ENCODE peak calls at places on chromosomes 1 and 21, in nine cellular contexts. H is Calu3, R is mucosa of descending colon, J is left lung, F is esophagus muscularis mucosa, N is fibroblast of the aortic adventitia, E is HepG2, Y is psoas muscle, B is heart right ventricle. T is an unnamed sample.

GRCh38 chr1:101237229-101237837 is 514 bp downstream of the S1PR1 start:
- DNase-seq in H (no peak), R (no peak), J (no peak), F (no peak), N (peak; percentile 68), E (no peak), Y (no peak), B (no peak), T (no peak)

GRCh38 chr21:32328595-32328994 is 29.9 kb downstream of the MRAP start:
- DNase-seq in H (no peak), R (no peak), J (no peak), F (no peak), N (peak; percentile 77), E (no peak), Y (no peak), B (no peak), T (no peak)

GRCh38 chr1:211910136-211910884 is 79.7 kb upstream of the LPGAT1 start:
- DNase-seq in H (no peak), R (peak; percentile 47), J (no peak), F (no peak), N (no peak), E (peak; percentile 76), Y (no peak), B (no peak), T (no peak)

GRCh38 chr1:169624122-169624521 is 5.8 kb downstream of the SELP start:
- DNase-seq in H (no peak), R (no peak), J (no peak), F (peak; percentile 12), N (no peak), E (no peak), Y (no peak), B (no peak), T (no peak)

GRCh38 chr1:936865-937264 is 13.1 kb downstream of the SAMD11 start:
- DNase-seq in H (no peak), R (no peak), J (no peak), F (no peak), N (no peak), E (no peak), Y (no peak), B (no peak), T (no peak)

GRCh38 chr1:236035681-236036101 is 29.2 kb downstream of the NID1 start:
- DNase-seq in H (no peak), R (no peak), J (no peak), F (no peak), N (peak; percentile 86), E (no peak), Y (no peak), B (no peak), T (no peak)

GRCh38 chr21:45138199-45139002 is 64.0 kb downstream of the ADARB1 start:
- DNase-seq in H (peak; percentile 63), R (peak; percentile 65), J (peak; percentile 87), F (no peak), N (peak; percentile 70), E (peak; percentile 59), Y (peak; percentile 80), B (peak; percentile 61), T (no peak)

GRCh38 chr21:27703806-27704205 is 736.9 kb upstream of the ADAMTS5 start:
- DNase-seq in H (no peak), R (no peak), J (no peak), F (no peak), N (peak; percentile 74), E (no peak), Y (no peak), B (no peak), T (no peak)

GRCh38 chr1:41023279-41023990 is 1.9 kb upstream of the SLFNL1 start:
- DNase-seq in H (peak; percentile 17), R (no peak), J (no peak), F (no peak), N (no peak), E (peak; percentile 16), Y (no peak), B (no peak), T (no peak)

GRCh38 chr1:212647004-212647403 is 38.4 kb downstream of the ATF3 start:
- DNase-seq in H (no peak), R (no peak), J (no peak), F (no peak), N (no peak), E (no peak), Y (no peak), B (no peak), T (no peak)

GRCh38 chr1:103371234-103371633 is 154.3 kb upstream of the RNPC3 start:
- DNase-seq in H (no peak), R (no peak), J (no peak), F (no peak), N (peak; percentile 5), E (no peak), Y (peak; percentile 19), B (no peak), T (no peak)

GRCh38 chr1:1122078-1122811 is 6.4 kb upstream of the C1orf159 start:
- DNase-seq in H (peak; percentile 88), R (peak; percentile 93), J (peak; percentile 96), F (peak; percentile 95), N (peak; percentile 65), E (peak; percentile 52), Y (peak; percentile 90), B (peak; percentile 79), T (peak; percentile 92)

GRCh38 chr1:1156140-1157032 is 17.3 kb upstream of the TTLL10 start:
- DNase-seq in H (no peak), R (no peak), J (no peak), F (no peak), N (no peak), E (no peak), Y (no peak), B (no peak), T (no peak)

DNA sequence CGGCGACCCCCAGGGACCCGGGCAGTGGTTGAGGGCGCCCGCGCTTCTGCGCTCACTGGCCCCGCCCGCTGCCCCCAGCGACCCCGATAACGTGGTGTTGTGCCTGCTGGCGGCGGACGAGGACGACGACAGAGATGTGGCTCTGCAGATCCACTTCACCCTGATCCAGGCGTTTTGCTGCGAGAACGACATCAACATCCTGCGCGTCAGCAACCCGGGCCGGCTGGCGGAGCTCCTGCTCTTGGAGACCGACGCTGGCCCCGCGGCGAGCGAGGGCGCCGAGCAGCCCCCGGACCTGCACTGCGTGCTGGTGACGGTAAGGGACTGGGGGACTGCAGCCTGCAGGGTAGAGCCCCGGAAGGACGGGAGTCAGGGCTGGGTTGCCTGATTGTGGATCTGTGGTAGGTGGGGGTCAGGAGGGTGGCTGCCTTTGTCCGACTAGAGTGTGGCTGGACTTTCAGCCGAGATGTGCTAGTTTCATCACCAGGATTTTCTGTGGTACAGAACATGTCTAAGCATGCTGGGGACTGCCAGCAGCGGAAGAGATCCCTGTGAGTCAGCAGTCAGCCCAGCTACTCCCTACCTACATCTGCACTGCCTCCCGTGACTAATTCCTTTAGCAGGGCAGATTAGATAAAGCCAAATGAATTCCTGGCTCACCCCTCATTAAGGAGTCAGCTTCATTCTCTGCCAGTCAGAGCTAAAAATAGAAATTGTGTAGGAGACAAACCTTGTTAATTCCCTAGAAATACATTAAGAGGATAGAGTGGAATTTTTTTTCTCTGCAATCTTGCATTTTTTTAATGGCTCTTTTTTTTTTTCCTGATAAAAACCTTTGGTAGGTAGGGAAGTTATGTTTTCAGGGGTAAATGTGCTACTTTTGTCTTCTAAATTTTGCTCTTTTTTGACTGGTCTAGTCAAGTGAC is 1.5 kb downstream of the GADD45A start:
- DNase-seq in H (peak; percentile 72), R (peak; percentile 80), J (peak; percentile 91), F (peak; percentile 94), N (peak; percentile 100), E (peak; percentile 89), Y (peak; percentile 90), B (peak; percentile 81), T (peak; percentile 79)
- TF ChIP-seq CTCF in H (no peak), R (no peak), J (no peak), F (no peak), N (no peak), E (peak; percentile 43), Y (no peak), B (no peak), T (no peak)

DNA sequence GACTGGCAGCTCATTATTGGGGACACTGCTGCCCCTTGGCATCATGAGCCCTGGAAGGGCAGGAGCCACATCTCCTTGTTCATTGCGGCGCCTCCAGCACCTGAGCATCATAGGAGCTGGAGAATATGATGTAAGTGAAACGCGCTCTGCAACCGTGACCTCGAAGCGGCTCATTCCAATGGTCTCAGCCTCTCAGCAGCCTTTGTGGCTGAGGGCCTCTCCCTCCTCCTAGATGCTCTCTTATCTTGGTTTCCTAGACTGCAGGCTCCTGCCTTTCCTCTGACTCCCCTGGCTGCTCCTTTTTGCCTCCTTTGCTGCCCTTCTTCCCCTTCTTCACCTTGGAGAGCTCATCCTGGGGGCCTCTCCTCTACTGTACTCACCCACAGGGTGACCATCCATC is 83.6 kb upstream of the CASZ1 start:
- DNase-seq in H (no peak), R (no peak), J (peak; percentile 20), F (no peak), N (no peak), E (no peak), Y (no peak), B (no peak), T (no peak)
- TF ChIP-seq CTCF in H (no peak), R (no peak), J (no peak), F (no peak), N (no peak), E (no peak), Y (no peak), B (no peak), T (no peak)

GRCh38 chr1:24134376-24134775 is 8.6 kb downstream of the IL22RA1 start:
- DNase-seq in H (no peak), R (no peak), J (no peak), F (no peak), N (no peak), E (no peak), Y (no peak), B (no peak), T (no peak)

GRCh38 chr1:24139159-24139489 is 3.8 kb downstream of the IL22RA1 start:
- DNase-seq in H (no peak), R (no peak), J (no peak), F (no peak), N (no peak), E (no peak), Y (no peak), B (no peak), T (no peak)

GRCh38 chr1:24138481-24139158 is 4.3 kb downstream of the IL22RA1 start:
- DNase-seq in H (no peak), R (no peak), J (no peak), F (no peak), N (no peak), E (no peak), Y (no peak), B (no peak), T (no peak)

GRCh38 chr1:24139846-24140425 is 3.0 kb downstream of the IL22RA1 start:
- DNase-seq in H (no peak), R (no peak), J (no peak), F (no peak), N (no peak), E (no peak), Y (no peak), B (no peak), T (no peak)

GRCh38 chr1:24136956-24137539 is 5.9 kb downstream of the IL22RA1 start:
- DNase-seq in H (no peak), R (no peak), J (no peak), F (no peak), N (no peak), E (no peak), Y (no peak), B (no peak), T (no peak)
- TF ChIP-seq CTCF in H (no peak), R (no peak), J (no peak), F (no peak), N (no peak), E (no peak), Y (no peak), B (no peak), T (no peak)

GRCh38 chr1:39876136-39876535 is 7.2 kb downstream of the TRIT1 start:
- DNase-seq in H (no peak), R (no peak), J (no peak), F (peak; percentile 39), N (no peak), E (no peak), Y (no peak), B (no peak), T (no peak)
- TF ChIP-seq CTCF in H (no peak), R (no peak), J (no peak), F (no peak), N (no peak), E (no peak), Y (no peak), B (no peak), T (no peak)

T was measured in type B pancreatic cell.